ENCODE peak calls at places on chromosomes 2 and 18, in eight cellular contexts. One of them, this sample, is unnamed.

GRCh38 chr2:121898483-121898882 is 143.0 kb downstream of the TSN start:
- DNase-seq in esophagus squamous epithelium: no peak
- DNase-seq in mesothelial cell of epicardium: no peak
- DNase-seq in bronchial epithelial cell: peak; percentile 58
- DNase-seq in tibial nerve: no peak
- DNase-seq in astrocyte of the spinal cord: peak; percentile 18
- DNase-seq in Calu3: no peak
- DNase-seq in nephron progenitor cell: no peak
- DNase-seq in this sample: no peak

GRCh38 chr2:105455488-105455991 is 56.7 kb upstream of the FHL2 start:
- DNase-seq in astrocyte of the spinal cord: peak; percentile 99
- DNase-seq in esophagus squamous epithelium: no peak
- DNase-seq in Calu3: peak; percentile 88
- DNase-seq in mesothelial cell of epicardium: no peak
- DNase-seq in bronchial epithelial cell: peak; percentile 98
- DNase-seq in nephron progenitor cell: no peak
- DNase-seq in tibial nerve: peak; percentile 87
- DNase-seq in this sample: peak; percentile 50

GRCh38 chr2:200091126-200091525 is 135.7 kb downstream of the MAIP1 start:
- DNase-seq in mesothelial cell of epicardium: no peak
- DNase-seq in esophagus squamous epithelium: no peak
- DNase-seq in tibial nerve: no peak
- DNase-seq in Calu3: no peak
- DNase-seq in nephron progenitor cell: no peak
- DNase-seq in bronchial epithelial cell: no peak
- DNase-seq in astrocyte of the spinal cord: no peak
- DNase-seq in this sample: no peak

GRCh38 chr18:22193466-22193865 is 24.1 kb downstream of the GATA6 start:
- DNase-seq in astrocyte of the spinal cord: peak; percentile 86
- DNase-seq in mesothelial cell of epicardium: no peak
- DNase-seq in esophagus squamous epithelium: no peak
- DNase-seq in Calu3: no peak
- DNase-seq in nephron progenitor cell: no peak
- DNase-seq in tibial nerve: no peak
- DNase-seq in bronchial epithelial cell: no peak
- DNase-seq in this sample: no peak

GRCh38 chr18:5626130-5626880 is 82.5 kb upstream of the EPB41L3 start:
- DNase-seq in nephron progenitor cell: no peak
- DNase-seq in mesothelial cell of epicardium: no peak
- DNase-seq in esophagus squamous epithelium: no peak
- DNase-seq in Calu3: no peak
- DNase-seq in bronchial epithelial cell: no peak
- DNase-seq in tibial nerve: no peak
- DNase-seq in astrocyte of the spinal cord: no peak
- DNase-seq in this sample: no peak

GRCh38 chr2:191245869-191246531 is 796 bp downstream of the MYO1B start:
- DNase-seq in bronchial epithelial cell: peak; percentile 54
- DNase-seq in esophagus squamous epithelium: no peak
- DNase-seq in Calu3: peak; percentile 84
- DNase-seq in tibial nerve: peak; percentile 24
- DNase-seq in astrocyte of the spinal cord: peak; percentile 77
- DNase-seq in mesothelial cell of epicardium: peak; percentile 47
- DNase-seq in nephron progenitor cell: peak; percentile 92
- DNase-seq in this sample: peak; percentile 41

GRCh38 chr2:16010951-16011620 is 70.7 kb downstream of the MYCN start:
- DNase-seq in astrocyte of the spinal cord: no peak
- DNase-seq in esophagus squamous epithelium: no peak
- DNase-seq in mesothelial cell of epicardium: no peak
- DNase-seq in bronchial epithelial cell: no peak
- DNase-seq in tibial nerve: no peak
- DNase-seq in Calu3: no peak
- DNase-seq in nephron progenitor cell: no peak
- DNase-seq in this sample: no peak

GRCh38 chr2:67600946-67601345 is 203.8 kb downstream of the ETAA1 start:
- DNase-seq in nephron progenitor cell: no peak
- DNase-seq in tibial nerve: no peak
- DNase-seq in mesothelial cell of epicardium: no peak
- DNase-seq in astrocyte of the spinal cord: peak; percentile 60
- DNase-seq in Calu3: no peak
- DNase-seq in bronchial epithelial cell: peak; percentile 64
- DNase-seq in esophagus squamous epithelium: no peak
- DNase-seq in this sample: no peak

GRCh38 chr2:231050018-231050901 is 6.4 kb upstream of the PSMD1 start:
- DNase-seq in esophagus squamous epithelium: no peak
- DNase-seq in astrocyte of the spinal cord: no peak
- DNase-seq in mesothelial cell of epicardium: no peak
- DNase-seq in Calu3: peak; percentile 47
- DNase-seq in bronchial epithelial cell: no peak
- DNase-seq in tibial nerve: no peak
- DNase-seq in nephron progenitor cell: no peak
- DNase-seq in this sample: no peak

GRCh38 chr2:50431958-50432650 is 599.8 kb downstream of the NRXN1 start:
- DNase-seq in bronchial epithelial cell: no peak
- DNase-seq in Calu3: no peak
- DNase-seq in esophagus squamous epithelium: no peak
- DNase-seq in tibial nerve: no peak
- DNase-seq in astrocyte of the spinal cord: no peak
- DNase-seq in nephron progenitor cell: no peak
- DNase-seq in mesothelial cell of epicardium: no peak
- DNase-seq in this sample: no peak

GRCh38 chr18:33916200-33916599 is 308.5 kb downstream of the NOL4 start:
- DNase-seq in esophagus squamous epithelium: no peak
- DNase-seq in Calu3: peak; percentile 1
- DNase-seq in nephron progenitor cell: no peak
- DNase-seq in tibial nerve: no peak
- DNase-seq in bronchial epithelial cell: no peak
- DNase-seq in astrocyte of the spinal cord: no peak
- DNase-seq in mesothelial cell of epicardium: no peak
- DNase-seq in this sample: no peak

GRCh38 chr2:101108357-101108756 is 42.8 kb downstream of the TBC1D8 start:
- DNase-seq in astrocyte of the spinal cord: no peak
- DNase-seq in mesothelial cell of epicardium: no peak
- DNase-seq in esophagus squamous epithelium: no peak
- DNase-seq in Calu3: no peak
- DNase-seq in bronchial epithelial cell: no peak
- DNase-seq in nephron progenitor cell: no peak
- DNase-seq in tibial nerve: no peak
- DNase-seq in this sample: no peak

GRCh38 chr2:11175293-11175795 is 20.1 kb downstream of the SLC66A3 start:
- DNase-seq in bronchial epithelial cell: no peak
- DNase-seq in astrocyte of the spinal cord: peak; percentile 79
- DNase-seq in mesothelial cell of epicardium: no peak
- DNase-seq in nephron progenitor cell: no peak
- DNase-seq in esophagus squamous epithelium: no peak
- DNase-seq in tibial nerve: no peak
- DNase-seq in Calu3: no peak
- DNase-seq in this sample: peak; percentile 82

GRCh38 chr2:226799211-226799975 is at the start of gene IRS1:
- DNase-seq in mesothelial cell of epicardium: peak; percentile 70
- DNase-seq in bronchial epithelial cell: peak; percentile 34
- DNase-seq in astrocyte of the spinal cord: peak; percentile 90
- DNase-seq in Calu3: peak; percentile 69
- DNase-seq in tibial nerve: peak; percentile 36
- DNase-seq in nephron progenitor cell: peak; percentile 81
- DNase-seq in esophagus squamous epithelium: no peak
- DNase-seq in this sample: peak; percentile 54

GRCh38 chr2:135279209-135279608 is 227.1 kb downstream of the RAB3GAP1 start:
- DNase-seq in mesothelial cell of epicardium: no peak
- DNase-seq in tibial nerve: no peak
- DNase-seq in nephron progenitor cell: no peak
- DNase-seq in astrocyte of the spinal cord: no peak
- DNase-seq in esophagus squamous epithelium: no peak
- DNase-seq in bronchial epithelial cell: no peak
- DNase-seq in Calu3: no peak
- DNase-seq in this sample: no peak

GRCh38 chr2:175844169-175844568 is 157.9 kb downstream of the LNPK start:
- DNase-seq in esophagus squamous epithelium: no peak
- DNase-seq in mesothelial cell of epicardium: no peak
- DNase-seq in astrocyte of the spinal cord: peak; percentile 64
- DNase-seq in bronchial epithelial cell: peak; percentile 91
- DNase-seq in Calu3: no peak
- DNase-seq in nephron progenitor cell: no peak
- DNase-seq in tibial nerve: no peak
- DNase-seq in this sample: no peak

DNA sequence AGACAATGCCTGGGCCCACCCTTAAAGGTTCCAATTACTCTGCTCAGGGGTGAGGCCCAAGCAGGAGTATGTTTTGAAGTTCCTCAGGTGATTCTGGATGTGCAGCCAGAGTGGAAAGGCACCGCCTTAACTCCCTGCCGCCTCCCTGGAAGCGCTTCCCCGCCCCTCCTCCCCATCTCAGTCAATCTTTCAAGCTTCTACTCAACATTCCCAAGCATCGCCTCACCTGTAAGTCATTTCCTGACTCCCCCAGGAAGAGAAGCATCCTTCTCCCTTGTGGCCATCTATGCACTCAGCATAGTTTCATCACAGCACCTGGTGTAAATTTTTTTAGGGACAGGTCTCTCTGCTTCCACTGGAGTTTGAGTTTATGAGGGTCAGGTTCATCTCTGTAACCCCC is 67.5 kb downstream of the MYL12B start:
- DNase-seq in nephron progenitor cell: no peak
- DNase-seq in mesothelial cell of epicardium: no peak
- DNase-seq in astrocyte of the spinal cord: no peak
- DNase-seq in Calu3: no peak
- DNase-seq in tibial nerve: no peak
- DNase-seq in esophagus squamous epithelium: no peak
- DNase-seq in bronchial epithelial cell: peak; percentile 75
- DNase-seq in this sample: no peak
- TF ChIP-seq CTCF in nephron progenitor cell: no peak
- TF ChIP-seq CTCF in mesothelial cell of epicardium: no peak
- TF ChIP-seq CTCF in astrocyte of the spinal cord: no peak
- TF ChIP-seq CTCF in Calu3: no peak
- TF ChIP-seq CTCF in tibial nerve: no peak
- TF ChIP-seq CTCF in esophagus squamous epithelium: no peak
- TF ChIP-seq CTCF in bronchial epithelial cell: no peak
- TF ChIP-seq CTCF in this sample: no peak

DNA sequence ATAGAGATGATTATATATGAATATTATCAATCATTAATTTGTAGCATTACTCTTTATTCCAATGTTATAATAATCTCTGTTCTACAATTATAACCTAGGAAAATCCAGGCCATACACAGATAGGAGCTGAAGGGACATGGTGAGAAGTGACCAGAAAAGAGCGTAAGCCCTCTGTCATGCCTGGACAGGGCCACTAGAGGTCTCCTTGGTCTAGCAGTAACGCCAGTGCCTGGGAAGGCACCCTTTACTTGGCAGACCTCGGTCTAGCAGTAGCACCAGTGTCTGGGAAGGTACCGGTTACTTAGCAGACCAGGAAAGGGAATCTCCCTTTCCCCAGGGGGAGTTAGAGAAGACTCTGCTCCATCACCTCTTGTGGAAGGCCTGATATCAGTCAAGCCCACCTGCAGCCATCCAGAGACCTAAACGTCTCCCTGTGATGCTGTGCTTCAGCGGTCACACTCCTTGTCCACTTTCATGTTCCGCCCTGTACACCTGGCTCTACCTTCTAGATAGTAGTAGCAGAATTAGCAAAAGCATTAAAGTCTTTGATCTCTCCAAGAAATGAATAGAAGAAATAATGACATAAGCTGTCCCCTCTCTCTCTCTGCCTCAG is 447.5 kb upstream of the FSIP2 start:
- DNase-seq in mesothelial cell of epicardium: peak; percentile 45
- DNase-seq in tibial nerve: peak; percentile 17
- DNase-seq in Calu3: peak; percentile 67
- DNase-seq in astrocyte of the spinal cord: peak; percentile 50
- DNase-seq in esophagus squamous epithelium: no peak
- DNase-seq in bronchial epithelial cell: peak; percentile 55
- DNase-seq in nephron progenitor cell: peak; percentile 66
- DNase-seq in this sample: no peak
- TF ChIP-seq CTCF in mesothelial cell of epicardium: peak; percentile 41
- TF ChIP-seq CTCF in tibial nerve: peak; percentile 55
- TF ChIP-seq CTCF in Calu3: peak; percentile 78
- TF ChIP-seq CTCF in astrocyte of the spinal cord: peak; percentile 79
- TF ChIP-seq CTCF in esophagus squamous epithelium: peak; percentile 60
- TF ChIP-seq CTCF in bronchial epithelial cell: peak; percentile 90
- TF ChIP-seq CTCF in nephron progenitor cell: peak; percentile 79
- TF ChIP-seq CTCF in this sample: no peak

GRCh38 chr18:9870431-9871023 is 15.2 kb upstream of the TXNDC2 start:
- DNase-seq in astrocyte of the spinal cord: no peak
- DNase-seq in tibial nerve: no peak
- DNase-seq in nephron progenitor cell: no peak
- DNase-seq in Calu3: no peak
- DNase-seq in bronchial epithelial cell: no peak
- DNase-seq in mesothelial cell of epicardium: no peak
- DNase-seq in esophagus squamous epithelium: no peak
- DNase-seq in this sample: no peak

GRCh38 chr18:9874730-9875129 is 11.0 kb upstream of the TXNDC2 start:
- DNase-seq in esophagus squamous epithelium: no peak
- DNase-seq in Calu3: no peak
- DNase-seq in nephron progenitor cell: no peak
- DNase-seq in bronchial epithelial cell: peak; percentile 81
- DNase-seq in tibial nerve: no peak
- DNase-seq in astrocyte of the spinal cord: no peak
- DNase-seq in mesothelial cell of epicardium: no peak
- DNase-seq in this sample: no peak

GRCh38 chr18:9871244-9871746 is 14.5 kb upstream of the TXNDC2 start:
- DNase-seq in astrocyte of the spinal cord: no peak
- DNase-seq in mesothelial cell of epicardium: no peak
- DNase-seq in esophagus squamous epithelium: no peak
- DNase-seq in nephron progenitor cell: no peak
- DNase-seq in Calu3: no peak
- DNase-seq in bronchial epithelial cell: no peak
- DNase-seq in tibial nerve: no peak
- DNase-seq in this sample: no peak

GRCh38 chr18:9869713-9870430 is 15.9 kb upstream of the TXNDC2 start:
- DNase-seq in astrocyte of the spinal cord: peak; percentile 50
- DNase-seq in mesothelial cell of epicardium: no peak
- DNase-seq in Calu3: no peak
- DNase-seq in esophagus squamous epithelium: no peak
- DNase-seq in nephron progenitor cell: no peak
- DNase-seq in bronchial epithelial cell: peak; percentile 74
- DNase-seq in tibial nerve: no peak
- DNase-seq in this sample: no peak

DNA sequence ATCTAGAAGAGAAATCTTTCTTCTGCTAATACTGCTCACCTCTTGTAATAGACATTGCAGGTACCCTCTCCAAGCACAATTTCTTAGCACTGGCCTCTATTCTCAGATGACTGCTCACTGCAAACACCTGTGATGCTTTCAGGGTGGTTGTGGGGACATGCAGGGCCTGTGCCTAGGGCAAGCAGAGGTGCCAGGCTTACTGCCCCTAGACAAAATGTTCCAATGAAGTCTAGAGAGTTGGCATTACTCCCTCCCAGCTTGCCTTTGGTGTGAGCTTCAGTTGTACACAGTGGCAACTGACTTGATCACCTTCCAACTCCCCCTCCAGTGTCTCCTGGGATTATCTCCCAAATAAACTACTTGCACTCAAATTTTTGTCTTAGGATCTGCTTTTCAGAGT is 12.9 kb upstream of the TXNDC2 start:
- DNase-seq in tibial nerve: no peak
- DNase-seq in nephron progenitor cell: no peak
- DNase-seq in esophagus squamous epithelium: no peak
- DNase-seq in mesothelial cell of epicardium: no peak
- DNase-seq in bronchial epithelial cell: no peak
- DNase-seq in Calu3: no peak
- DNase-seq in astrocyte of the spinal cord: no peak
- DNase-seq in this sample: no peak
- TF ChIP-seq CTCF in tibial nerve: no peak
- TF ChIP-seq CTCF in nephron progenitor cell: no peak
- TF ChIP-seq CTCF in esophagus squamous epithelium: no peak
- TF ChIP-seq CTCF in mesothelial cell of epicardium: no peak
- TF ChIP-seq CTCF in bronchial epithelial cell: no peak
- TF ChIP-seq CTCF in Calu3: no peak
- TF ChIP-seq CTCF in astrocyte of the spinal cord: no peak
- TF ChIP-seq CTCF in this sample: no peak

GRCh38 chr2:236177604-236177966 is 9.4 kb upstream of the GBX2 start:
- DNase-seq in nephron progenitor cell: peak; percentile 72
- DNase-seq in tibial nerve: no peak
- DNase-seq in astrocyte of the spinal cord: no peak
- DNase-seq in Calu3: no peak
- DNase-seq in esophagus squamous epithelium: no peak
- DNase-seq in mesothelial cell of epicardium: no peak
- DNase-seq in bronchial epithelial cell: no peak
- DNase-seq in this sample: no peak
- TF ChIP-seq CTCF in nephron progenitor cell: no peak
- TF ChIP-seq CTCF in tibial nerve: no peak
- TF ChIP-seq CTCF in astrocyte of the spinal cord: peak; percentile 49
- TF ChIP-seq CTCF in Calu3: no peak
- TF ChIP-seq CTCF in esophagus squamous epithelium: no peak
- TF ChIP-seq CTCF in mesothelial cell of epicardium: no peak
- TF ChIP-seq CTCF in bronchial epithelial cell: peak; percentile 55
- TF ChIP-seq CTCF in this sample: no peak